ENCODE peak calls at places on chromosomes 3 and 15, in nine cellular contexts. V is germinal center; B is activated CD4-positive, alpha-beta T cell treated with anti-CD3 and anti-CD28 coated beads, Interleukin-2, amount 50 U/mL, for 24 hours; M is psoas muscle; N is GM04504; T is stimulated activated CD8-positive, alpha-beta memory T cell treated with anti-CD3 and anti-CD28 coated beads, Interleukin-2, amount 100 ng/mL, for 48 hours; X is GM13976; O is stimulated activated naive CD8-positive, alpha-beta T cell treated with anti-CD3 and anti-CD28 coated beads, Interleukin-15, amount 100 ng/mL, for 72 hours; U is HFFc6. I is an unnamed sample.

GRCh38 chr15:55741592-55742497 is 1.1 kb downstream of the PRTG start:
- DNase-seq in V (peak; percentile 5), B (no peak), M (peak; percentile 59), N (no peak), T (no peak), X (peak; percentile 37), O (no peak), U (no peak), I (no peak)

GRCh38 chr3:109081746-109082510 is 36.0 kb downstream of the MORC1 start:
- DNase-seq in V (peak; percentile 34), B (peak; percentile 7), M (no peak), N (peak; percentile 0), T (no peak), X (peak; percentile 41), O (peak; percentile 19), U (peak; percentile 1), I (no peak)

GRCh38 chr3:130759692-130760338 is 13.2 kb upstream of the PIK3R4 start:
- DNase-seq in V (peak; percentile 44), B (peak; percentile 47), M (peak; percentile 53), N (no peak), T (no peak), X (peak; percentile 69), O (peak; percentile 36), U (peak; percentile 51), I (peak; percentile 68)

GRCh38 chr15:39191871-39192281 is 389.0 kb upstream of the THBS1 start:
- DNase-seq in V (no peak), B (no peak), M (no peak), N (no peak), T (no peak), X (no peak), O (no peak), U (peak; percentile 57), I (no peak)

GRCh38 chr3:194257030-194257657 is 94.0 kb downstream of the CPN2 start:
- DNase-seq in V (no peak), B (no peak), M (no peak), N (no peak), T (no peak), X (no peak), O (no peak), U (no peak), I (no peak)

GRCh38 chr3:176978441-176978840 is 218.8 kb downstream of the TBL1XR1 start:
- DNase-seq in V (no peak), B (no peak), M (no peak), N (no peak), T (no peak), X (no peak), O (no peak), U (no peak), I (no peak)

GRCh38 chr3:51777985-51778384 is 1.1 kb downstream of the IQCF6 start:
- DNase-seq in V (no peak), B (no peak), M (peak; percentile 72), N (no peak), T (no peak), X (no peak), O (no peak), U (no peak), I (no peak)

GRCh38 chr3:140053794-140054193 is 118.8 kb downstream of the CLSTN2 start:
- DNase-seq in V (no peak), B (no peak), M (no peak), N (no peak), T (no peak), X (no peak), O (no peak), U (no peak), I (no peak)

GRCh38 chr3:61682671-61683408 is 121.5 kb downstream of the PTPRG start:
- DNase-seq in V (no peak), B (no peak), M (no peak), N (peak; percentile 89), T (no peak), X (no peak), O (no peak), U (peak; percentile 93), I (no peak)

GRCh38 chr15:67193223-67194009 is 61.0 kb downstream of the AAGAB start:
- DNase-seq in V (no peak), B (no peak), M (peak; percentile 86), N (no peak), T (no peak), X (no peak), O (no peak), U (no peak), I (no peak)

GRCh38 chr3:184368804-184369183 is 7.3 kb downstream of the POLR2H start:
- DNase-seq in V (no peak), B (no peak), M (peak; percentile 68), N (no peak), T (no peak), X (no peak), O (no peak), U (peak; percentile 83), I (no peak)

GRCh38 chr3:36698314-36698713 is 66.0 kb downstream of the DCLK3 start:
- DNase-seq in V (no peak), B (no peak), M (no peak), N (no peak), T (no peak), X (no peak), O (no peak), U (no peak), I (no peak)

GRCh38 chr3:39644176-39644575 is 165.2 kb upstream of the MYRIP start:
- DNase-seq in V (no peak), B (no peak), M (no peak), N (peak; percentile 56), T (no peak), X (no peak), O (no peak), U (peak; percentile 74), I (no peak)

GRCh38 chr15:96067677-96068076 is 262.8 kb upstream of the NR2F2 start:
- DNase-seq in V (no peak), B (no peak), M (no peak), N (no peak), T (no peak), X (no peak), O (no peak), U (no peak), I (no peak)

GRCh38 chr3:55461896-55462295 is 25.2 kb downstream of the WNT5A start:
- DNase-seq in V (no peak), B (no peak), M (no peak), N (peak; percentile 76), T (no peak), X (no peak), O (no peak), U (peak; percentile 75), I (no peak)

GRCh38 chr15:64521726-64522164 is 61.4 kb downstream of the ZNF609 start:
- DNase-seq in V (no peak), B (no peak), M (no peak), N (no peak), T (no peak), X (no peak), O (no peak), U (peak; percentile 66), I (no peak)

GRCh38 chr3:47802734-47803477 is at the start of gene DHX30:
- DNase-seq in V (peak; percentile 90), B (peak; percentile 85), M (peak; percentile 94), N (peak; percentile 73), T (peak; percentile 80), X (peak; percentile 95), O (peak; percentile 84), U (peak; percentile 74), I (peak; percentile 84)

GRCh38 chr3:44359146-44359751 is 20.7 kb downstream of the TCAIM start:
- DNase-seq in V (no peak), B (no peak), M (no peak), N (no peak), T (no peak), X (no peak), O (no peak), U (no peak), I (no peak)

GRCh38 chr15:39583586-39584265 is 2.8 kb downstream of the THBS1 start:
- DNase-seq in V (no peak), B (no peak), M (no peak), N (peak; percentile 67), T (no peak), X (peak; percentile 49), O (peak; percentile 20), U (peak; percentile 95), I (no peak)

I was measured in KG1.